ENCODE peak calls at places on chromosomes 11 and 22, in ten cellular contexts. N is brain microvascular endothelial cell; M is heart left ventricle; D is CD8-positive, alpha-beta T cell; A is OCI-LY7; C is breast epithelium; T is suprapubic skin; K is astrocyte; H is CD4-positive, alpha-beta T cell; Y is naive thymus-derived CD4-positive, alpha-beta T cell. F is an unnamed sample.

GRCh38 chr11:122180435-122180834 is 64.4 kb upstream of the BLID start:
- DNase-seq in N (peak; percentile 96), M (peak; percentile 65), D (no peak), A (no peak), C (no peak), T (no peak), K (peak; percentile 97), H (no peak), Y (no peak), F (no peak)

GRCh38 chr11:75475767-75476650 is 43.0 kb upstream of the KLHL35 start:
- DNase-seq in N (peak; percentile 9), M (peak; percentile 65), D (no peak), A (peak; percentile 8), C (no peak), T (no peak), K (no peak), H (no peak), Y (no peak), F (no peak)

GRCh38 chr11:133479209-133479608 is 53.1 kb downstream of the OPCML start:
- DNase-seq in N (no peak), M (no peak), D (no peak), A (no peak), C (no peak), T (no peak), K (no peak), H (no peak), Y (no peak), F (no peak)

GRCh38 chr22:41910599-41911291 is 4.1 kb downstream of the SHISA8 start:
- DNase-seq in N (no peak), M (no peak), D (no peak), A (no peak), C (no peak), T (peak; percentile 64), K (no peak), H (no peak), Y (peak; percentile 44), F (peak; percentile 39)

GRCh38 chr11:12625438-12626071 is 48.7 kb upstream of the TEAD1 start:
- DNase-seq in N (peak; percentile 97), M (no peak), D (no peak), A (no peak), C (no peak), T (no peak), K (peak; percentile 92), H (no peak), Y (no peak), F (no peak)

GRCh38 chr22:20787223-20787622 is 13.3 kb downstream of the SERPIND1 start:
- DNase-seq in N (no peak), M (no peak), D (no peak), A (no peak), C (no peak), T (no peak), K (no peak), H (no peak), Y (no peak), F (no peak)

GRCh38 chr11:2214527-2215229 is 43.1 kb upstream of the TH start:
- DNase-seq in N (no peak), M (peak; percentile 22), D (no peak), A (no peak), C (peak; percentile 27), T (peak; percentile 58), K (no peak), H (no peak), Y (no peak), F (no peak)

GRCh38 chr11:101870510-101870909 is 44.3 kb upstream of the CEP126 start:
- DNase-seq in N (peak; percentile 61), M (no peak), D (no peak), A (no peak), C (no peak), T (no peak), K (peak; percentile 74), H (no peak), Y (no peak), F (no peak)

DNA sequence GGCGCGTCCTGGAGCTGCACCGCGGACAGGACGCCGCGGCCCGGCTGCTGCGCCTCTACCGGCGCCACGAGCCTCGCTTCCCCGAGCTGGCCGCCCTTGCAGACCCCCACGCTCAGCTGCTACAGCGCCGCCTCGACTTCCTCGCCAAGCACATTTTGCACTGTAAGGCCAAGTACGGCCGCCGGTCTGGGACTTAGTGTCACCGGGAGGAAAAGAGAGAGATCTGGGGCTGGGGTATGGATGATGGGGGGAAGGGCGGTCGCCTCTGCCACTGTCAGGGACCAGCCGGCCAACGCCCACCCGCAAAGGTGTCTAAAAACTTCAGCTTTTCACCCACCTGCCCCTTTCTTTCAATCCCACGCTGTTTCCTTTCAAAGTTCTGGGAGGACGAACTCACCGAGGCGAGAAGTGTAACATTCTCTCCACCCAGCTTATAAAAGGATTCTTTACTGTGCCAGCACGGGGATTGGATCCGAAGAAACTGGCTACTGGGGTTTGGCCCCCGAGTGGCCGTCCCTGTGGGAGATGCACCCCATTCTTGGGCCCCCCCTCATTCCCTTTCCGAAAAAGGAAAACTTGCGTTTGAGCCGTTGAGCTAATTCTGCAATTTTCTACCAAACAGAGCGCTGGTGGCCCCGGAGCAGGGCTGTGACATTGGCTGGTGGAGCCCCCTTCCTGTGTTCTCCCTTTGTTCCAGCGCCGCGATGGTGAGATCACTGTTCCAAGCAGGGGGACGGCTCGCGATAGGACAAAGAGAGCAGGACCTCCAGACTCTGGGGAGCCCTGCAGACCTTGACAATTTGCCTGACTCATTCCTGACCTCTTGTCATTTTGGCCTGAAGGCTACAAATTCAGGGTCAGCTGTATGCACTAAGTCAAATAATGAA is 1.7 kb downstream of the FJX1 start:
- DNase-seq in N (peak; percentile 49), M (peak; percentile 59), D (no peak), A (no peak), C (no peak), T (no peak), K (peak; percentile 36), H (no peak), Y (no peak), F (no peak)
- H3K27ac ChIP-seq in N (peak overlapping the region; percentile 87), M (no peak overlapping the region), D (no peak overlapping the region), A (no peak overlapping the region), C (peak overlapping the region; percentile 93), T (peak overlapping the region; percentile 85), K (peak overlapping the region; percentile 91), H (no peak overlapping the region), Y (no peak overlapping the region), F (peak overlapping the region; percentile 30)

GRCh38 chr11:86157797-86158378 is 86.7 kb upstream of the EED start:
- DNase-seq in N (no peak), M (no peak), D (no peak), A (no peak), C (no peak), T (no peak), K (no peak), H (no peak), Y (no peak), F (no peak)

GRCh38 chr11:86158716-86159669 is 85.6 kb upstream of the EED start:
- DNase-seq in N (no peak), M (no peak), D (no peak), A (no peak), C (no peak), T (no peak), K (no peak), H (no peak), Y (no peak), F (no peak)

GRCh38 chr11:86153439-86153838 is 84.6 kb upstream of the PICALM start:
- DNase-seq in N (no peak), M (no peak), D (no peak), A (no peak), C (no peak), T (no peak), K (no peak), H (no peak), Y (no peak), F (no peak)

GRCh38 chr11:86155210-86155844 is 86.4 kb upstream of the PICALM start:
- DNase-seq in N (no peak), M (no peak), D (no peak), A (no peak), C (no peak), T (no peak), K (no peak), H (no peak), Y (no peak), F (no peak)

DNA sequence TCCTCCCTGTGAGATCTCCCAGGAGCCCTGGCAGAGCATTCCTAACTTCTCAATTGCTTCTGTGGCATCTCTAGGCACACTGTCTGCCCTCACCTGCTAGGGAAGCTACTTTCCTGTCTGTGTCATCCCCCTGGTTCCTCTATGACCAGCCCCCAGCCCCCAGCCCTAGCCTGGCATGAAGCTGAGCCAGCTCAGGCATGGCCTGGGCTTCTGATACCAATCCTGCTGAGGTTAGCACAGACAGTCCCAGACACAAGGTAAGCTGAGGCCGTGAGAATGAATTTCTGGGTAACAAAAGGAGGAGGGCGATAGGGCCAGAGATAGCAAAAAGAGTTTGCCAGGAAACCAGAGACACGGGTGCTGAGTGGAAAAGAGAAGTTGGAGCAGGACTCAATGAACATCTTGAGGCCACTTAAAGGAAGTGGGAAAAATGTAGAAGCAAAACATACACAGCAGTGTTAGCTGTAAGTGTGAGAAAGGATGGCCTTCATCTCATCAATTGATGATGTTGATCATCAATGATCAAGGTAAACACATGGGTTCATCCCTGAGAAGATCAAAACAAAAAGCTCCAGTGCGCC is 87.6 kb upstream of the PICALM start:
- DNase-seq in N (no peak), M (no peak), D (no peak), A (no peak), C (no peak), T (no peak), K (no peak), H (no peak), Y (no peak), F (no peak)
- H3K27ac ChIP-seq in N (no peak overlapping the region), M (no peak overlapping the region), D (no peak overlapping the region), A (no peak overlapping the region), C (no peak overlapping the region), T (no peak overlapping the region), K (no peak overlapping the region), H (no peak overlapping the region), Y (no peak overlapping the region), F (peak overlapping the region; percentile 66)

GRCh38 chr11:48019597-48019996 is 39.2 kb downstream of the PTPRJ start:
- DNase-seq in N (no peak), M (no peak), D (no peak), A (no peak), C (no peak), T (no peak), K (no peak), H (no peak), Y (no peak), F (no peak)

GRCh38 chr11:48020092-48020755 is 39.9 kb downstream of the PTPRJ start:
- DNase-seq in N (no peak), M (no peak), D (no peak), A (peak; percentile 92), C (no peak), T (no peak), K (no peak), H (no peak), Y (no peak), F (no peak)

GRCh38 chr11:48024635-48025071 is 44.3 kb downstream of the PTPRJ start:
- DNase-seq in N (no peak), M (no peak), D (no peak), A (no peak), C (no peak), T (no peak), K (no peak), H (no peak), Y (no peak), F (no peak)

GRCh38 chr11:48025293-48025982 is 45.1 kb downstream of the PTPRJ start:
- DNase-seq in N (no peak), M (no peak), D (no peak), A (peak; percentile 63), C (no peak), T (no peak), K (no peak), H (no peak), Y (no peak), F (no peak)

DNA sequence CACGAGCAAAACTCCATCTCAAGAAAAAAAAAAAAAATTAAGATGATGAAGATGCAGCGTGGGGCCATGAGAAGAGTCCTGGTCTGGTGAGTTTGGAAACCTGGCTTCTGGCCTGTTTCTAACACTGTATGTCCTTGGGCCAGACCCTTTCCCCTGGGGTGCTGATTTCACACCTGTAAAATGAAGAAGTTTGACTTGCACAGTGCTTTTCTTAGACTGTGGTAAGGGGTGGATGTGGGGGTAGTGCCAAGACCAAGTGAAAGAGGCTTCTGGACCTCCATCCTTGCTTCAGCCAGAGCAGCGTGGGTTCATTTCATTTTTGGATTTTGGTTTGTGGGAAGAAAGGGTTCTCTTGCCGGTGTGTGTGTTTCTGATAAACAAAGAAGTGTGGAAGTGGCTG is 42.1 kb downstream of the PTPRJ start:
- DNase-seq in N (no peak), M (no peak), D (no peak), A (peak; percentile 88), C (no peak), T (no peak), K (no peak), H (no peak), Y (no peak), F (no peak)
- H3K27ac ChIP-seq in N (no peak overlapping the region), M (no peak overlapping the region), D (no peak overlapping the region), A (peak overlapping the region; percentile 86), C (no peak overlapping the region), T (no peak overlapping the region), K (no peak overlapping the region), H (no peak overlapping the region), Y (no peak overlapping the region), F (no peak overlapping the region)

GRCh38 chr11:7473702-7474101 is 11.6 kb upstream of the OLFML1 start:
- DNase-seq in N (no peak), M (no peak), D (no peak), A (peak; percentile 57), C (no peak), T (no peak), K (no peak), H (no peak), Y (no peak), F (no peak)

GRCh38 chr11:7469351-7469865 is 15.9 kb upstream of the OLFML1 start:
- DNase-seq in N (no peak), M (no peak), D (no peak), A (no peak), C (no peak), T (no peak), K (no peak), H (no peak), Y (no peak), F (no peak)

GRCh38 chr11:7467652-7468051 is 17.7 kb upstream of the OLFML1 start:
- DNase-seq in N (no peak), M (no peak), D (no peak), A (no peak), C (no peak), T (no peak), K (no peak), H (no peak), Y (no peak), F (no peak)

GRCh38 chr11:7471071-7471470 is 14.2 kb upstream of the OLFML1 start:
- DNase-seq in N (no peak), M (no peak), D (no peak), A (no peak), C (no peak), T (no peak), K (no peak), H (no peak), Y (no peak), F (no peak)
- H3K27ac ChIP-seq in N (no peak overlapping the region), M (no peak overlapping the region), D (no peak overlapping the region), A (no peak overlapping the region), C (no peak overlapping the region), T (no peak overlapping the region), K (no peak overlapping the region), H (no peak overlapping the region), Y (no peak overlapping the region), F (no peak overlapping the region)

F was measured in substantia nigra.